ENCODE peak calls at places on chromosomes 5 and 9, in nine cellular contexts. One of them, this sample, is unnamed. For H3K4me1, the result is how much of the 10 kb centered on the place peaks cover.

GRCh38 chr9:130872912-130873503 is 23.6 kb downstream of the QRFP start:
- DNase-seq in testis: peak
- DNase-seq in tibial artery: peak
- DNase-seq in lower lobe of right lung: no peak
- DNase-seq in psoas muscle: peak
- DNase-seq in OCI-LY7: no peak
- DNase-seq in kidney: peak
- DNase-seq in lung: no peak
- DNase-seq in HCT116: no peak
- DNase-seq in this sample: no peak

GRCh38 chr5:169408166-169408565 is 107.2 kb upstream of the SLIT3 start:
- DNase-seq in testis: no peak
- DNase-seq in tibial artery: no peak
- DNase-seq in lower lobe of right lung: no peak
- DNase-seq in psoas muscle: no peak
- DNase-seq in OCI-LY7: no peak
- DNase-seq in kidney: no peak
- DNase-seq in lung: no peak
- DNase-seq in HCT116: no peak
- DNase-seq in this sample: no peak

GRCh38 chr5:65837139-65837538 is 89.2 kb upstream of the ERBIN start:
- DNase-seq in testis: no peak
- DNase-seq in tibial artery: no peak
- DNase-seq in lower lobe of right lung: no peak
- DNase-seq in psoas muscle: no peak
- DNase-seq in OCI-LY7: no peak
- DNase-seq in kidney: no peak
- DNase-seq in lung: no peak
- DNase-seq in HCT116: no peak
- DNase-seq in this sample: no peak

GRCh38 chr5:123439616-123440153 is 16.5 kb upstream of the CEP120 start:
- DNase-seq in testis: no peak
- DNase-seq in tibial artery: no peak
- DNase-seq in lower lobe of right lung: no peak
- DNase-seq in psoas muscle: no peak
- DNase-seq in OCI-LY7: no peak
- DNase-seq in kidney: no peak
- DNase-seq in lung: no peak
- DNase-seq in HCT116: no peak
- DNase-seq in this sample: no peak

GRCh38 chr5:1176473-1177391 is 24.7 kb upstream of the SLC6A19 start:
- DNase-seq in testis: peak
- DNase-seq in tibial artery: no peak
- DNase-seq in lower lobe of right lung: peak
- DNase-seq in psoas muscle: peak
- DNase-seq in OCI-LY7: no peak
- DNase-seq in kidney: peak
- DNase-seq in lung: no peak
- DNase-seq in HCT116: peak
- DNase-seq in this sample: no peak

GRCh38 chr5:108983456-108984092 is 235.9 kb downstream of the FER start:
- DNase-seq in testis: no peak
- DNase-seq in tibial artery: no peak
- DNase-seq in lower lobe of right lung: no peak
- DNase-seq in psoas muscle: no peak
- DNase-seq in OCI-LY7: no peak
- DNase-seq in kidney: no peak
- DNase-seq in lung: no peak
- DNase-seq in HCT116: no peak
- DNase-seq in this sample: no peak

GRCh38 chr5:156386976-156387375 is 60.0 kb downstream of the SGCD start:
- DNase-seq in testis: no peak
- DNase-seq in tibial artery: no peak
- DNase-seq in lower lobe of right lung: no peak
- DNase-seq in psoas muscle: no peak
- DNase-seq in OCI-LY7: no peak
- DNase-seq in kidney: no peak
- DNase-seq in lung: no peak
- DNase-seq in HCT116: no peak
- DNase-seq in this sample: no peak

GRCh38 chr5:168239325-168239724 is 52.1 kb upstream of the WWC1 start:
- DNase-seq in testis: no peak
- DNase-seq in tibial artery: no peak
- DNase-seq in lower lobe of right lung: no peak
- DNase-seq in psoas muscle: no peak
- DNase-seq in OCI-LY7: no peak
- DNase-seq in kidney: no peak
- DNase-seq in lung: no peak
- DNase-seq in HCT116: no peak
- DNase-seq in this sample: no peak

GRCh38 chr5:170393958-170394357 is 4.8 kb upstream of the KCNMB1 start:
- DNase-seq in testis: no peak
- DNase-seq in tibial artery: no peak
- DNase-seq in lower lobe of right lung: no peak
- DNase-seq in psoas muscle: no peak
- DNase-seq in OCI-LY7: no peak
- DNase-seq in kidney: no peak
- DNase-seq in lung: no peak
- DNase-seq in HCT116: no peak
- DNase-seq in this sample: no peak

GRCh38 chr9:131324736-131325679 is 35.5 kb downstream of the PLPP7 start:
- DNase-seq in testis: no peak
- DNase-seq in tibial artery: no peak
- DNase-seq in lower lobe of right lung: peak
- DNase-seq in psoas muscle: no peak
- DNase-seq in OCI-LY7: no peak
- DNase-seq in kidney: peak
- DNase-seq in lung: no peak
- DNase-seq in HCT116: no peak
- DNase-seq in this sample: no peak

GRCh38 chr9:113481176-113481805 is 17.8 kb downstream of the RGS3 start:
- DNase-seq in testis: no peak
- DNase-seq in tibial artery: peak
- DNase-seq in lower lobe of right lung: no peak
- DNase-seq in psoas muscle: no peak
- DNase-seq in OCI-LY7: no peak
- DNase-seq in kidney: no peak
- DNase-seq in lung: no peak
- DNase-seq in HCT116: no peak
- DNase-seq in this sample: no peak

GRCh38 chr5:169426674-169427250 is 125.8 kb upstream of the SLIT3 start:
- DNase-seq in testis: no peak
- DNase-seq in tibial artery: no peak
- DNase-seq in lower lobe of right lung: no peak
- DNase-seq in psoas muscle: no peak
- DNase-seq in OCI-LY7: no peak
- DNase-seq in kidney: no peak
- DNase-seq in lung: no peak
- DNase-seq in HCT116: no peak
- DNase-seq in this sample: no peak

GRCh38 chr9:73180373-73180772 is 28.7 kb downstream of the ANXA1 start:
- DNase-seq in testis: no peak
- DNase-seq in tibial artery: no peak
- DNase-seq in lower lobe of right lung: no peak
- DNase-seq in psoas muscle: no peak
- DNase-seq in OCI-LY7: no peak
- DNase-seq in kidney: no peak
- DNase-seq in lung: no peak
- DNase-seq in HCT116: no peak
- DNase-seq in this sample: no peak

GRCh38 chr5:139764250-139764791 is 31.3 kb upstream of the PSD2 start:
- DNase-seq in testis: no peak
- DNase-seq in tibial artery: no peak
- DNase-seq in lower lobe of right lung: no peak
- DNase-seq in psoas muscle: no peak
- DNase-seq in OCI-LY7: peak
- DNase-seq in kidney: no peak
- DNase-seq in lung: no peak
- DNase-seq in HCT116: no peak
- DNase-seq in this sample: no peak

GRCh38 chr5:130425405-130425804 is 521.1 kb downstream of the CHSY3 start:
- DNase-seq in testis: no peak
- DNase-seq in tibial artery: no peak
- DNase-seq in lower lobe of right lung: no peak
- DNase-seq in psoas muscle: no peak
- DNase-seq in OCI-LY7: no peak
- DNase-seq in kidney: no peak
- DNase-seq in lung: no peak
- DNase-seq in HCT116: no peak
- DNase-seq in this sample: no peak

GRCh38 chr9:135214706-135215105 is 127.2 kb downstream of the OLFM1 start:
- DNase-seq in testis: no peak
- DNase-seq in tibial artery: no peak
- DNase-seq in lower lobe of right lung: peak
- DNase-seq in psoas muscle: no peak
- DNase-seq in OCI-LY7: no peak
- DNase-seq in kidney: peak
- DNase-seq in lung: no peak
- DNase-seq in HCT116: no peak
- DNase-seq in this sample: no peak

GRCh38 chr9:77127071-77127470 is 50.3 kb upstream of the VPS13A start:
- DNase-seq in testis: no peak
- DNase-seq in tibial artery: no peak
- DNase-seq in lower lobe of right lung: no peak
- DNase-seq in psoas muscle: no peak
- DNase-seq in OCI-LY7: no peak
- DNase-seq in kidney: no peak
- DNase-seq in lung: no peak
- DNase-seq in HCT116: no peak
- DNase-seq in this sample: no peak
- TF ChIP-seq CTCF in testis: no peak
- TF ChIP-seq CTCF in tibial artery: no peak
- TF ChIP-seq CTCF in lower lobe of right lung: no peak
- TF ChIP-seq CTCF in psoas muscle: no peak
- TF ChIP-seq CTCF in OCI-LY7: no peak
- TF ChIP-seq CTCF in kidney: no peak
- TF ChIP-seq CTCF in lung: no peak
- TF ChIP-seq CTCF in HCT116: no peak
- TF ChIP-seq CTCF in this sample: no peak

DNA sequence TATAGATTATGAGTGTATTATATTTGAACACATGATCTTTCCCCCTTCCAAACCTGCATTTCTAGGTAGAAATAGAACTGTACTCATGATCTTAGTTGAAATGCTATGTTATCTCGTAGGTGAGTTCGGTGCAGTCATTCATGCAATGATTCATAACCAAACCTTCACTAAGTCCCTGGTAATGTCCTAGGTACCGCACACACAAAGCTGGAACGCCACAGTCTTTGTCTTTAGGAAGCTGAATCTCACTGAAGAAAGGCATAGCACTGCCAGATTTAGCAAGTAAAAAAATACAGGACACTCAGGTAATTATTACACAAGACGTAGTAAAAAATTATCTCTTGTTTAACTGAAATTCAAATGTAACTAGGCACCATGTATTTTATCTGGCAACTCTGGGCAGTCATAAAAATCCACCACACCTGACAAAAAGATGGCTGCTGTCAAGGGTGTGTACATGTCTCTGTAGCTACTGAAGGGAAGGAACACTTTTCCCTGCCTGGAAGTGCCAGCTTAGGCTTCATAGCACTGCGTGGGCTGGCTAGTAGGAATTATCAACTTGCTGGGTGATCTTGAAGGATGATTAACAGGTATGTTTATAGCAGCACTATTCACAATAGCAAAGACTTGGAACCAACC is 28.0 kb upstream of the TXN start:
- DNase-seq in testis: no peak
- DNase-seq in tibial artery: no peak
- DNase-seq in lower lobe of right lung: no peak
- DNase-seq in psoas muscle: no peak
- DNase-seq in OCI-LY7: no peak
- DNase-seq in kidney: no peak
- DNase-seq in lung: no peak
- DNase-seq in HCT116: no peak
- DNase-seq in this sample: no peak
- H3K4me1 ChIP-seq in testis: under half
- H3K4me1 ChIP-seq in tibial artery: under half
- H3K4me1 ChIP-seq in lower lobe of right lung: under half
- H3K4me1 ChIP-seq in psoas muscle: under half
- H3K4me1 ChIP-seq in OCI-LY7: under half
- H3K4me1 ChIP-seq in kidney: under half
- H3K4me1 ChIP-seq in lung: under half
- H3K4me1 ChIP-seq in HCT116: under half
- H3K4me1 ChIP-seq in this sample: under half

DNA sequence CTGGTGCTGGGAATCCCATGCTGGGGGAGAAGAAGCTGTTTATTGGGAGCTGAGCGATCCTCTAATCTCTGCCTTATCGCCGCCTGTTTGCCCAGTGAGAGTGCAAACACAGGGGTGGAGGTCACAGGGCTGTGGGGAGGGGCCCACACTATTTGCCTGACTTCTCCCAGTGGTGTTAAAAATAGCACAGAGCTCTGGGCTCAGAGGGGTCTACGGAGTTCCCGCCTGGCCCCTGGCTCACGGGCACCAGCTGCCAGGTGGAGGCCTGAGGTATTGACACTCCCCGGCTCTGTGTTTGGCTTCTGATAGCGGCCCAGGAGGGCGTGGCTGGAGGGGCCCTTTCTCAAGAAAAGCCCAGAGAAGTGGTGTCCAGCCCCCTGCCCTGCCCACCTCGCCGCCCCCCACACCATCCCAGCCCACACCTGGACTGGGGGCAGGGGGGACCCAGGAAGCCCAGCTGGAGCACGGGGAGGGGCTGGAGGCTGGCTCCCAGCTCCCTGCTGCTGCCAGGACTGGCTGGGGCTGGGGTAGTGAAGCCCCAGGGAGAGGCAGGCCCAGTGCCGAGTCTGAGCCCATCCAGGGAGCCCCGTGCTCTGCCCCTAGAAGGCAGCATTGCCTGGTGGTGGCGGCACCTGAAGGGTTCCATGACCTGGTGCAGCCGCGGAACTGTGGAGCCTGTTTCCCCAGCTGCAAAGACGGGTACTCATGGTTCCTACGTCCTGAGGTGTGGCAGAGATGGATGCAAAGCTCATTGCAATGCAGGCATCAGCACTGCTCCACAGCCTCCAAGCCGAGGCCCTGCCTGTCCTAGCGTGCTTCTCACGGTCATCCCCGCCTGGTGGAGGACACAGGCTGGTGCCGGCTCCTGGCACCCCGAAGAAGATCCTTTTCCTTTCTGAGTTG is 35.7 kb upstream of the EGFL7 start:
- DNase-seq in testis: no peak
- DNase-seq in tibial artery: no peak
- DNase-seq in lower lobe of right lung: peak
- DNase-seq in psoas muscle: no peak
- DNase-seq in OCI-LY7: no peak
- DNase-seq in kidney: peak
- DNase-seq in lung: no peak
- DNase-seq in HCT116: no peak
- DNase-seq in this sample: no peak
- TF ChIP-seq CTCF in testis: no peak
- TF ChIP-seq CTCF in tibial artery: no peak
- TF ChIP-seq CTCF in lower lobe of right lung: no peak
- TF ChIP-seq CTCF in psoas muscle: no peak
- TF ChIP-seq CTCF in OCI-LY7: no peak
- TF ChIP-seq CTCF in kidney: no peak
- TF ChIP-seq CTCF in lung: no peak
- TF ChIP-seq CTCF in HCT116: peak
- TF ChIP-seq CTCF in this sample: no peak

GRCh38 chr9:101512116-101512515 is 21.5 kb upstream of the RNF20 start:
- DNase-seq in testis: no peak
- DNase-seq in tibial artery: no peak
- DNase-seq in lower lobe of right lung: no peak
- DNase-seq in psoas muscle: no peak
- DNase-seq in OCI-LY7: no peak
- DNase-seq in kidney: no peak
- DNase-seq in lung: no peak
- DNase-seq in HCT116: no peak
- DNase-seq in this sample: no peak
- H3K4me1 ChIP-seq in testis: under half
- H3K4me1 ChIP-seq in tibial artery: under half
- H3K4me1 ChIP-seq in lower lobe of right lung: under half
- H3K4me1 ChIP-seq in psoas muscle: under half
- H3K4me1 ChIP-seq in OCI-LY7: under half
- H3K4me1 ChIP-seq in kidney: under half
- H3K4me1 ChIP-seq in lung: under half
- H3K4me1 ChIP-seq in HCT116: under half
- H3K4me1 ChIP-seq in this sample: under half

This sample was measured in right atrium auricular region.